ENCODE peak calls at places on chromosomes 4 and X, in ten cellular contexts. N is heart left ventricle; C is tibial artery; S is left ventricle myocardium inferior; I is colonic mucosa; D is CD8-positive, alpha-beta memory T cell; E is K562; Y is stomach; M is H9; W is neural progenitor cell. A is an unnamed sample.

GRCh38 chr4:166622425-166622977 is 611.8 kb downstream of the SPOCK3 start:
- DNase-seq in I (no peak), M (no peak), S (no peak), C (no peak), N (no peak), E (no peak), W (no peak), D (no peak), Y (no peak), A (no peak)

GRCh38 chr4:1410491-1411325 is 4.5 kb upstream of the NKX1-1 start:
- DNase-seq in N (peak; percentile 51), W (peak; percentile 97), M (peak; percentile 87), D (no peak), I (peak; percentile 20), C (peak; percentile 60), S (peak; percentile 35), Y (peak; percentile 33), E (peak; percentile 90), A (peak; percentile 26)

GRCh38 chr4:88619973-88620372 is 27.7 kb downstream of the HERC3 start:
- DNase-seq in S (no peak), C (no peak), N (no peak), W (no peak), E (no peak), M (no peak), I (no peak), D (no peak), Y (no peak), A (no peak)

GRCh38 chr4:2292679-2293108 is 30.8 kb upstream of the MXD4 start:
- DNase-seq in S (no peak), Y (no peak), C (peak; percentile 31), I (no peak), E (no peak), N (no peak), M (no peak), W (no peak), D (no peak), A (no peak)

GRCh38 chr4:25144870-25145481 is 15.3 kb downstream of the SEPSECS start:
- DNase-seq in W (peak; percentile 27), Y (no peak), C (no peak), D (no peak), E (peak; percentile 21), I (no peak), S (no peak), N (no peak), M (no peak), A (peak; percentile 46)

GRCh38 chr4:174217273-174218126 is 66.0 kb downstream of the FBXO8 start:
- DNase-seq in I (no peak), N (peak; percentile 60), D (peak; percentile 9), E (no peak), Y (no peak), S (peak; percentile 42), M (no peak), C (no peak), W (peak; percentile 45), A (no peak)

GRCh38 chr4:133355636-133356035 is 206.5 kb downstream of the PCDH10 start:
- DNase-seq in S (no peak), Y (no peak), W (no peak), I (no peak), C (no peak), D (no peak), E (no peak), N (no peak), M (no peak), A (no peak)

GRCh38 chrX:153969125-153969903 is 2.3 kb downstream of the HCFC1 start:
- DNase-seq in N (no peak), C (no peak), S (no peak), W (peak; percentile 33), Y (no peak), M (no peak), E (no peak), I (no peak), D (no peak), A (no peak)

GRCh38 chr4:39291686-39292085 is 74.5 kb downstream of the RFC1 start:
- DNase-seq in D (no peak), M (no peak), W (no peak), C (no peak), S (no peak), E (no peak), N (no peak), Y (no peak), I (no peak), A (no peak)

GRCh38 chr4:25075851-25076250 is 45.1 kb upstream of the LGI2 start:
- DNase-seq in W (peak; percentile 49), M (no peak), I (no peak), N (no peak), D (no peak), C (no peak), Y (no peak), S (no peak), E (no peak), A (no peak)

GRCh38 chr4:172173206-172173605 is 360.0 kb downstream of the GALNTL6 start:
- DNase-seq in I (no peak), W (no peak), S (no peak), D (no peak), C (no peak), N (no peak), M (no peak), E (no peak), Y (no peak), A (no peak)

GRCh38 chr4:154549894-154550790 is at the start of gene PLRG1:
- DNase-seq in I (peak; percentile 97), E (peak; percentile 97), Y (peak; percentile 98), N (peak; percentile 98), D (peak; percentile 96), C (peak; percentile 97), S (peak; percentile 97), M (peak; percentile 95), W (peak; percentile 99), A (peak; percentile 96)
- H3K27me3 ChIP-seq in I (no peaks in the 10 kb centered on the region), E (no peaks in the 10 kb centered on the region), Y (no peaks in the 10 kb centered on the region), N (no peaks in the 10 kb centered on the region), D (no peaks in the 10 kb centered on the region), C (no peaks in the 10 kb centered on the region), S (no peaks in the 10 kb centered on the region), M (no peaks in the 10 kb centered on the region), W (no peaks in the 10 kb centered on the region), A (no peaks in the 10 kb centered on the region)

GRCh38 chr4:256492-256891 is 48.8 kb downstream of the ZNF732 start:
- DNase-seq in I (no peak), E (no peak), M (no peak), C (no peak), Y (no peak), W (no peak), N (no peak), D (no peak), S (no peak), A (no peak)

GRCh38 chr4:253936-254756 is 51.1 kb downstream of the ZNF732 start:
- DNase-seq in N (no peak), M (no peak), C (no peak), Y (no peak), S (no peak), E (no peak), I (no peak), D (no peak), W (no peak), A (no peak)

GRCh38 chr4:252065-252601 is 53.1 kb downstream of the ZNF732 start:
- DNase-seq in S (no peak), C (no peak), I (no peak), M (no peak), N (no peak), D (no peak), Y (no peak), E (no peak), W (no peak), A (no peak)
- H3K9me3 ChIP-seq in S (peaks cover 100% of the 10 kb centered on the region), C (peaks cover 63% of the 10 kb centered on the region), I (peaks cover 5% of the 10 kb centered on the region), M (peaks cover 65% of the 10 kb centered on the region), N (peaks cover 76% of the 10 kb centered on the region), D (peaks cover 19% of the 10 kb centered on the region), Y (peaks cover 31% of the 10 kb centered on the region), E (peaks cover 1% of the 10 kb centered on the region), W (peaks cover 67% of the 10 kb centered on the region), A (peaks cover 69% of the 10 kb centered on the region)

DNA sequence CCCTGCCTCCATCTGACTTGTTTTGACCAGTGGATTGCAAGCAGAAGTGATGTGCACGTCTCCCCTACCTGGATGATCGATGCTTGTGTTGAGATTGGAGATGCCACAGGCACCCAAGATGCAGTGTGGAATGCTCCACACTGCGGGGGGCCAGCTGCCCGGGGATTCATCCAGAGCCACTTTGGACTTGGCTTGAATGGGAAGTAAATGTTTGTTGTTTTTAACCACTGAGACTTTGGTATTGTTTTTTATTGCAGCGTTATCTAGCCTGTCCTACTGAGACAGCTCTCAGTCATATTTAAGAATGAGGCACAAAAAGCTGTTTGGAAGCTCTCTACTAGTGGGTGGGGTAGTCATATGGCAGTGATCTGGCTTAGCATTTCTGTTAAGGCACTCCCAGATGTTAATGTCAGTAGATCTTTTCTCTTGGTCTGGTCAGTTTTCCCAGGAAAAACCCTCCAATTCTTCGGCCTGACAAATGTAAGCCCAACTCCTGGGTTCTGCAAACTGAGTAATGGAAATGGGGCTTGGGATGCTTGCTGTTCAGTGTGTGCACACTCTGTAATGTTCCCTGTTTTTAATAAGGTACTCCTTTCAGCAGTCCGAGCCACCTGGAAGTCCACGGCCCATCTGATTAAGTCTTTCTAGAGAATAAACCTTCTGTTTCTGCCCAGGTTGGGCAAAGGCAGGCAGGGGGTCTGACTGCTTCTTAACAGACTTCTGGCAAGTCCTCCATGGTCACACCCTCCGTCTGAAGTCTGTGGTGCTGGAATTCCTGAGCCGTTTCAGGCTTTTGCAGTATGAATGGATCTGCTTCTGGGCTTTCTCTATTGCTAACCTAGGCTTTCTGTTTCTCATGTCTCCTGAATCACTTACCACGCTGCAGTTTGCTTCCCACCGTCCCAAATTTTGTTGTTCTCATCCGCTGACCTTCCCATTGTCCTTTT is 74.8 kb downstream of the WWC2 start:
- DNase-seq in I (no peak), Y (no peak), N (no peak), M (peak; percentile 52), S (no peak), E (no peak), C (no peak), W (peak; percentile 62), D (no peak), A (no peak)
- H3K27ac ChIP-seq in I (no peak overlapping the region), Y (no peak overlapping the region), N (no peak overlapping the region), M (no peak overlapping the region), S (peak overlapping the region; percentile 43), E (no peak overlapping the region), C (no peak overlapping the region), W (peak overlapping the region; percentile 22), D (no peak overlapping the region), A (no peak overlapping the region)

DNA sequence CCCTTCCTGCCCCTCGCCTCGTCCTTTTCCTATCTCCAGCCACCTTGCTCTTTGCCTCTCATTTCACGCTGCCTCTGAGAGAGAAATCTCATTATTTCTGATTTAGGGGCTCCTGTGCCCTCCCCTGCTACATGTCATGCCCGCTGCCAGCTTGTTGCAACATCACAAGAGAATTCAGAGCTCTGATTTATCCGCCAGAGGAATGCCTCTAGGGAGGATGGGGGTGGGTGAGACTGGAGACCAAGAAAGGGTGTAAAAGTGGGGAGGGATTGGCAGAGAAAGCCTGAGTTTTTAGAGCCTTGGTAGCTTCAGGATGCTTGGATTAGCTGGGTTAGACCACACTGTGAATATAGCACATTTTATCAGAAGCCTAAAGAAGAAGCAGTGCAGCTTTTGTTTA is 100.8 kb downstream of the NHS start:
- DNase-seq in E (no peak), I (no peak), M (no peak), D (no peak), C (peak; percentile 68), Y (no peak), S (no peak), W (no peak), N (no peak), A (no peak)
- H3K27me3 ChIP-seq in E (no peaks in the 10 kb centered on the region), I (no peaks in the 10 kb centered on the region), M (no peaks in the 10 kb centered on the region), D (no peaks in the 10 kb centered on the region), C (no peaks in the 10 kb centered on the region), Y (no peaks in the 10 kb centered on the region), S (no peaks in the 10 kb centered on the region), W (no peaks in the 10 kb centered on the region), N (no peaks in the 10 kb centered on the region), A (no peaks in the 10 kb centered on the region)

A was measured in CD4-positive, CD25-positive, alpha-beta regulatory T cell.